ENCODE peak calls at places on chromosome X, in five cellular contexts. One of them, this sample, is unnamed.

GRCh38 chrX:154417157-154417556 is 5.8 kb downstream of the TAFAZZIN start:
- DNase-seq in LoVo: no peak
- DNase-seq in heart right ventricle: no peak
- DNase-seq in AG10803: no peak
- DNase-seq in RCC 7860: peak; percentile 23
- DNase-seq in this sample: no peak

GRCh38 chrX:104105863-104106262 is 6.5 kb upstream of the ZCCHC18 start:
- DNase-seq in heart right ventricle: peak; percentile 13
- DNase-seq in LoVo: no peak
- DNase-seq in RCC 7860: no peak
- DNase-seq in AG10803: no peak
- DNase-seq in this sample: no peak

GRCh38 chrX:140756948-140757347 is 47.4 kb downstream of the LINC00632 start:
- DNase-seq in RCC 7860: no peak
- DNase-seq in heart right ventricle: no peak
- DNase-seq in LoVo: no peak
- DNase-seq in AG10803: no peak
- DNase-seq in this sample: no peak

GRCh38 chrX:88425739-88426138 is 321.3 kb upstream of the CPXCR1 start:
- DNase-seq in LoVo: no peak
- DNase-seq in RCC 7860: no peak
- DNase-seq in AG10803: no peak
- DNase-seq in heart right ventricle: no peak
- DNase-seq in this sample: peak; percentile 0

GRCh38 chrX:110188701-110189558 is 129.0 kb downstream of the AMMECR1 start:
- DNase-seq in RCC 7860: peak; percentile 63
- DNase-seq in AG10803: peak; percentile 16
- DNase-seq in heart right ventricle: no peak
- DNase-seq in LoVo: no peak
- DNase-seq in this sample: no peak

GRCh38 chrX:129791961-129792570 is 12.3 kb downstream of the SASH3 start:
- DNase-seq in AG10803: no peak
- DNase-seq in RCC 7860: no peak
- DNase-seq in LoVo: no peak
- DNase-seq in heart right ventricle: no peak
- DNase-seq in this sample: no peak

GRCh38 chrX:23292979-23293651 is 41.5 kb upstream of the PTCHD1 start:
- DNase-seq in LoVo: no peak
- DNase-seq in heart right ventricle: no peak
- DNase-seq in AG10803: no peak
- DNase-seq in RCC 7860: peak; percentile 27
- DNase-seq in this sample: no peak

GRCh38 chrX:111483140-111483539 is 28.3 kb upstream of the SERTM2 start:
- DNase-seq in AG10803: no peak
- DNase-seq in RCC 7860: peak; percentile 54
- DNase-seq in LoVo: no peak
- DNase-seq in heart right ventricle: no peak
- DNase-seq in this sample: no peak

GRCh38 chrX:69070949-69071650 is 94.2 kb downstream of the PJA1 start:
- DNase-seq in RCC 7860: no peak
- DNase-seq in LoVo: no peak
- DNase-seq in heart right ventricle: peak; percentile 78
- DNase-seq in AG10803: no peak
- DNase-seq in this sample: no peak

GRCh38 chrX:41688835-41689234 is at the start of gene GPR34:
- DNase-seq in LoVo: no peak
- DNase-seq in AG10803: no peak
- DNase-seq in RCC 7860: no peak
- DNase-seq in heart right ventricle: no peak
- DNase-seq in this sample: no peak

GRCh38 chrX:110395877-110396276 is 37.2 kb downstream of the RTL9 start:
- DNase-seq in heart right ventricle: no peak
- DNase-seq in LoVo: no peak
- DNase-seq in RCC 7860: no peak
- DNase-seq in AG10803: no peak
- DNase-seq in this sample: no peak

GRCh38 chrX:113741744-113742143 is 842.1 kb upstream of the HTR2C start:
- DNase-seq in heart right ventricle: no peak
- DNase-seq in RCC 7860: no peak
- DNase-seq in LoVo: no peak
- DNase-seq in AG10803: peak; percentile 48
- DNase-seq in this sample: no peak

GRCh38 chrX:14027031-14027430 is 2.7 kb downstream of the GEMIN8 start:
- DNase-seq in LoVo: no peak
- DNase-seq in heart right ventricle: peak; percentile 20
- DNase-seq in RCC 7860: no peak
- DNase-seq in AG10803: no peak
- DNase-seq in this sample: no peak

GRCh38 chrX:3066555-3066954 is 25.3 kb downstream of the ARSF start:
- DNase-seq in heart right ventricle: peak; percentile 20
- DNase-seq in AG10803: peak; percentile 2
- DNase-seq in RCC 7860: no peak
- DNase-seq in LoVo: no peak
- DNase-seq in this sample: no peak

GRCh38 chrX:150944233-150944632 is 38.9 kb upstream of the HMGB3 start:
- DNase-seq in RCC 7860: no peak
- DNase-seq in heart right ventricle: no peak
- DNase-seq in LoVo: no peak
- DNase-seq in AG10803: no peak
- DNase-seq in this sample: no peak

GRCh38 chrX:133568109-133568508 is 152.8 kb upstream of the GPC4 start:
- DNase-seq in RCC 7860: no peak
- DNase-seq in heart right ventricle: no peak
- DNase-seq in LoVo: no peak
- DNase-seq in AG10803: no peak
- DNase-seq in this sample: no peak

GRCh38 chrX:10507876-10508275 is 112.5 kb downstream of the MID1 start:
- DNase-seq in RCC 7860: no peak
- DNase-seq in LoVo: no peak
- DNase-seq in AG10803: no peak
- DNase-seq in heart right ventricle: no peak
- DNase-seq in this sample: no peak

GRCh38 chrX:21151051-21151450 is 223.2 kb upstream of the CNKSR2 start:
- DNase-seq in LoVo: no peak
- DNase-seq in heart right ventricle: no peak
- DNase-seq in AG10803: no peak
- DNase-seq in RCC 7860: no peak
- DNase-seq in this sample: no peak

GRCh38 chrX:147890766-147891165 is 21.0 kb upstream of the FMR1 start:
- DNase-seq in LoVo: no peak
- DNase-seq in RCC 7860: no peak
- DNase-seq in heart right ventricle: no peak
- DNase-seq in AG10803: no peak
- DNase-seq in this sample: no peak

GRCh38 chrX:20378291-20378920 is 111.7 kb upstream of the RPS6KA3 start:
- DNase-seq in heart right ventricle: no peak
- DNase-seq in RCC 7860: peak; percentile 72
- DNase-seq in AG10803: no peak
- DNase-seq in LoVo: peak; percentile 63
- DNase-seq in this sample: no peak

GRCh38 chrX:41558531-41558930 is 111.4 kb downstream of the NYX start:
- DNase-seq in LoVo: no peak
- DNase-seq in AG10803: peak; percentile 20
- DNase-seq in heart right ventricle: no peak
- DNase-seq in RCC 7860: no peak
- DNase-seq in this sample: no peak

GRCh38 chrX:68995780-68996551 is 167.1 kb downstream of the EFNB1 start:
- DNase-seq in heart right ventricle: peak; percentile 66
- DNase-seq in AG10803: peak; percentile 7
- DNase-seq in RCC 7860: no peak
- DNase-seq in LoVo: peak; percentile 18
- DNase-seq in this sample: peak; percentile 10

GRCh38 chrX:13257223-13258051 is 62.4 kb downstream of the ATXN3L start:
- DNase-seq in LoVo: no peak
- DNase-seq in AG10803: no peak
- DNase-seq in RCC 7860: no peak
- DNase-seq in heart right ventricle: no peak
- DNase-seq in this sample: no peak

GRCh38 chrX:101191217-101191750 is 28.3 kb upstream of the DRP2 start:
- DNase-seq in LoVo: no peak
- DNase-seq in AG10803: no peak
- DNase-seq in RCC 7860: no peak
- DNase-seq in heart right ventricle: peak; percentile 20
- DNase-seq in this sample: no peak

GRCh38 chrX:115459883-115460564 is 101.0 kb upstream of the PLS3 start:
- DNase-seq in LoVo: no peak
- DNase-seq in heart right ventricle: no peak
- DNase-seq in AG10803: peak; percentile 33
- DNase-seq in RCC 7860: no peak
- DNase-seq in this sample: no peak

GRCh38 chrX:46180258-46180687 is 364.9 kb downstream of the ZNF674 start:
- DNase-seq in RCC 7860: peak; percentile 92
- DNase-seq in LoVo: peak; percentile 57
- DNase-seq in AG10803: peak; percentile 98
- DNase-seq in heart right ventricle: no peak
- DNase-seq in this sample: peak; percentile 70

GRCh38 chrX:119690921-119691716 is 1.8 kb downstream of the SEPTIN6 start:
- DNase-seq in heart right ventricle: no peak
- DNase-seq in RCC 7860: no peak
- DNase-seq in LoVo: no peak
- DNase-seq in AG10803: peak; percentile 59
- DNase-seq in this sample: peak; percentile 51

GRCh38 chrX:136104936-136105335 is 42.4 kb upstream of the FHL1 start:
- DNase-seq in RCC 7860: no peak
- DNase-seq in heart right ventricle: no peak
- DNase-seq in AG10803: no peak
- DNase-seq in LoVo: no peak
- DNase-seq in this sample: no peak

GRCh38 chrX:124530803-124531202 is 184.4 kb downstream of the SH2D1A start:
- DNase-seq in RCC 7860: no peak
- DNase-seq in AG10803: no peak
- DNase-seq in heart right ventricle: no peak
- DNase-seq in LoVo: no peak
- DNase-seq in this sample: no peak

GRCh38 chrX:153669174-153669890 is 4.3 kb downstream of the PNCK start:
- DNase-seq in heart right ventricle: no peak
- DNase-seq in RCC 7860: no peak
- DNase-seq in LoVo: no peak
- DNase-seq in AG10803: no peak
- DNase-seq in this sample: no peak

GRCh38 chrX:17655232-17656034 is 81.9 kb upstream of the SCML1 start:
- DNase-seq in LoVo: no peak
- DNase-seq in AG10803: peak; percentile 4
- DNase-seq in RCC 7860: no peak
- DNase-seq in heart right ventricle: peak; percentile 11
- DNase-seq in this sample: peak; percentile 21

GRCh38 chrX:40468033-40468979 is 112.5 kb upstream of the ATP6AP2 start:
- DNase-seq in RCC 7860: peak; percentile 33
- DNase-seq in heart right ventricle: peak; percentile 16
- DNase-seq in AG10803: peak; percentile 64
- DNase-seq in LoVo: peak; percentile 13
- DNase-seq in this sample: no peak